ENCODE peak calls at places on chromosome 1, in six cellular contexts. One of them, this sample, is unnamed.

GRCh38 chr1:150876111-150876434 is 326 bp downstream of the ARNT start:
- DNase-seq in CD8-positive, alpha-beta memory T cell: no peak
- DNase-seq in ovary: no peak
- DNase-seq in cardiac muscle cell: peak; percentile 84
- DNase-seq in NT2/D1: peak; percentile 58
- DNase-seq in right atrium auricular region: peak; percentile 68
- DNase-seq in this sample: no peak

GRCh38 chr1:56527548-56528302 is 51.6 kb downstream of the PLPP3 start:
- DNase-seq in CD8-positive, alpha-beta memory T cell: no peak
- DNase-seq in ovary: peak; percentile 33
- DNase-seq in cardiac muscle cell: no peak
- DNase-seq in NT2/D1: no peak
- DNase-seq in right atrium auricular region: no peak
- DNase-seq in this sample: no peak

GRCh38 chr1:165828103-165828558 is 717 bp downstream of the UCK2 start:
- DNase-seq in CD8-positive, alpha-beta memory T cell: peak; percentile 42
- DNase-seq in ovary: peak; percentile 35
- DNase-seq in cardiac muscle cell: peak; percentile 47
- DNase-seq in NT2/D1: peak; percentile 33
- DNase-seq in right atrium auricular region: no peak
- DNase-seq in this sample: peak; percentile 68

GRCh38 chr1:187261637-187262036 is 432.9 kb downstream of the PLA2G4A start:
- DNase-seq in CD8-positive, alpha-beta memory T cell: no peak
- DNase-seq in ovary: no peak
- DNase-seq in cardiac muscle cell: no peak
- DNase-seq in NT2/D1: no peak
- DNase-seq in right atrium auricular region: no peak
- DNase-seq in this sample: no peak

GRCh38 chr1:94240822-94241221 is 3.4 kb upstream of the ARHGAP29 start:
- DNase-seq in CD8-positive, alpha-beta memory T cell: no peak
- DNase-seq in ovary: no peak
- DNase-seq in cardiac muscle cell: peak; percentile 48
- DNase-seq in NT2/D1: no peak
- DNase-seq in right atrium auricular region: no peak
- DNase-seq in this sample: no peak

GRCh38 chr1:95671098-95671497 is 437.1 kb downstream of the RWDD3 start:
- DNase-seq in CD8-positive, alpha-beta memory T cell: no peak
- DNase-seq in ovary: no peak
- DNase-seq in cardiac muscle cell: no peak
- DNase-seq in NT2/D1: no peak
- DNase-seq in right atrium auricular region: no peak
- DNase-seq in this sample: no peak

GRCh38 chr1:200899015-200899386 is 4.3 kb downstream of the INAVA start:
- DNase-seq in CD8-positive, alpha-beta memory T cell: no peak
- DNase-seq in ovary: no peak
- DNase-seq in cardiac muscle cell: no peak
- DNase-seq in NT2/D1: no peak
- DNase-seq in right atrium auricular region: no peak
- DNase-seq in this sample: no peak

GRCh38 chr1:84387480-84388163 is 10.7 kb upstream of the DNASE2B start:
- DNase-seq in CD8-positive, alpha-beta memory T cell: no peak
- DNase-seq in ovary: no peak
- DNase-seq in cardiac muscle cell: no peak
- DNase-seq in NT2/D1: no peak
- DNase-seq in right atrium auricular region: no peak
- DNase-seq in this sample: no peak

GRCh38 chr1:81126989-81127571 is 673.7 kb upstream of the ADGRL2 start:
- DNase-seq in CD8-positive, alpha-beta memory T cell: no peak
- DNase-seq in ovary: no peak
- DNase-seq in cardiac muscle cell: no peak
- DNase-seq in NT2/D1: no peak
- DNase-seq in right atrium auricular region: no peak
- DNase-seq in this sample: no peak

GRCh38 chr1:11523261-11523660 is 44.3 kb downstream of the DISP3 start:
- DNase-seq in CD8-positive, alpha-beta memory T cell: no peak
- DNase-seq in ovary: no peak
- DNase-seq in cardiac muscle cell: no peak
- DNase-seq in NT2/D1: no peak
- DNase-seq in right atrium auricular region: no peak
- DNase-seq in this sample: no peak

GRCh38 chr1:59178339-59178744 is 118.6 kb upstream of the FGGY start:
- DNase-seq in CD8-positive, alpha-beta memory T cell: no peak
- DNase-seq in ovary: peak; percentile 88
- DNase-seq in cardiac muscle cell: no peak
- DNase-seq in NT2/D1: no peak
- DNase-seq in right atrium auricular region: peak; percentile 75
- DNase-seq in this sample: no peak

GRCh38 chr1:222769181-222769580 is 32.2 kb downstream of the FAM177B start:
- DNase-seq in CD8-positive, alpha-beta memory T cell: no peak
- DNase-seq in ovary: no peak
- DNase-seq in cardiac muscle cell: no peak
- DNase-seq in NT2/D1: peak; percentile 50
- DNase-seq in right atrium auricular region: no peak
- DNase-seq in this sample: no peak

GRCh38 chr1:36203554-36204346 is 20.5 kb upstream of the THRAP3 start:
- DNase-seq in CD8-positive, alpha-beta memory T cell: no peak
- DNase-seq in ovary: peak; percentile 29
- DNase-seq in cardiac muscle cell: peak; percentile 32
- DNase-seq in NT2/D1: no peak
- DNase-seq in right atrium auricular region: peak; percentile 78
- DNase-seq in this sample: peak; percentile 87

GRCh38 chr1:221845650-221846371 is 103.9 kb upstream of the DUSP10 start:
- DNase-seq in CD8-positive, alpha-beta memory T cell: no peak
- DNase-seq in ovary: no peak
- DNase-seq in cardiac muscle cell: no peak
- DNase-seq in NT2/D1: peak; percentile 33
- DNase-seq in right atrium auricular region: peak; percentile 65
- DNase-seq in this sample: no peak

GRCh38 chr1:38444311-38444710 is 397.7 kb upstream of the POU3F1 start:
- DNase-seq in CD8-positive, alpha-beta memory T cell: no peak
- DNase-seq in ovary: no peak
- DNase-seq in cardiac muscle cell: no peak
- DNase-seq in NT2/D1: no peak
- DNase-seq in right atrium auricular region: no peak
- DNase-seq in this sample: no peak

GRCh38 chr1:60573726-60574409 is 500.3 kb upstream of the C1orf87 start:
- DNase-seq in CD8-positive, alpha-beta memory T cell: no peak
- DNase-seq in ovary: no peak
- DNase-seq in cardiac muscle cell: no peak
- DNase-seq in NT2/D1: peak; percentile 27
- DNase-seq in right atrium auricular region: no peak
- DNase-seq in this sample: no peak

GRCh38 chr1:17826165-17826488 is 71.0 kb downstream of the ACTL8 start:
- DNase-seq in CD8-positive, alpha-beta memory T cell: no peak
- DNase-seq in ovary: no peak
- DNase-seq in cardiac muscle cell: peak; percentile 60
- DNase-seq in NT2/D1: peak; percentile 23
- DNase-seq in right atrium auricular region: no peak
- DNase-seq in this sample: peak; percentile 72

GRCh38 chr1:192852001-192852400 is 43.2 kb downstream of the RGS2 start:
- DNase-seq in CD8-positive, alpha-beta memory T cell: no peak
- DNase-seq in ovary: no peak
- DNase-seq in cardiac muscle cell: no peak
- DNase-seq in NT2/D1: no peak
- DNase-seq in right atrium auricular region: no peak
- DNase-seq in this sample: no peak

GRCh38 chr1:95352767-95353166 is 118.8 kb downstream of the RWDD3 start:
- DNase-seq in CD8-positive, alpha-beta memory T cell: no peak
- DNase-seq in ovary: no peak
- DNase-seq in cardiac muscle cell: no peak
- DNase-seq in NT2/D1: no peak
- DNase-seq in right atrium auricular region: no peak
- DNase-seq in this sample: no peak

GRCh38 chr1:10679521-10680220 is 116.8 kb downstream of the CASZ1 start:
- DNase-seq in CD8-positive, alpha-beta memory T cell: no peak
- DNase-seq in ovary: no peak
- DNase-seq in cardiac muscle cell: peak; percentile 85
- DNase-seq in NT2/D1: peak; percentile 77
- DNase-seq in right atrium auricular region: no peak
- DNase-seq in this sample: no peak

GRCh38 chr1:185108324-185108723 is 48.4 kb downstream of the TRMT1L start:
- DNase-seq in CD8-positive, alpha-beta memory T cell: no peak
- DNase-seq in ovary: no peak
- DNase-seq in cardiac muscle cell: no peak
- DNase-seq in NT2/D1: no peak
- DNase-seq in right atrium auricular region: no peak
- DNase-seq in this sample: no peak

GRCh38 chr1:84892657-84893618 is at the start of gene LPAR3:
- DNase-seq in CD8-positive, alpha-beta memory T cell: peak; percentile 16
- DNase-seq in ovary: no peak
- DNase-seq in cardiac muscle cell: peak; percentile 87
- DNase-seq in NT2/D1: peak; percentile 79
- DNase-seq in right atrium auricular region: no peak
- DNase-seq in this sample: no peak

GRCh38 chr1:38728176-38728908 is 131.2 kb downstream of the RRAGC start:
- DNase-seq in CD8-positive, alpha-beta memory T cell: no peak
- DNase-seq in ovary: no peak
- DNase-seq in cardiac muscle cell: no peak
- DNase-seq in NT2/D1: no peak
- DNase-seq in right atrium auricular region: peak; percentile 60
- DNase-seq in this sample: no peak

GRCh38 chr1:231338270-231339128 is at the start of gene SPRTN:
- DNase-seq in CD8-positive, alpha-beta memory T cell: no peak
- DNase-seq in ovary: no peak
- DNase-seq in cardiac muscle cell: peak; percentile 93
- DNase-seq in NT2/D1: no peak
- DNase-seq in right atrium auricular region: peak; percentile 87
- DNase-seq in this sample: no peak
- H3K36me3 ChIP-seq in CD8-positive, alpha-beta memory T cell: peaks cover 2% of the 10 kb centered on the region
- H3K36me3 ChIP-seq in ovary: no peaks in the 10 kb centered on the region
- H3K36me3 ChIP-seq in cardiac muscle cell: no peaks in the 10 kb centered on the region
- H3K36me3 ChIP-seq in NT2/D1: peaks cover 64% of the 10 kb centered on the region
- H3K36me3 ChIP-seq in right atrium auricular region: peaks cover 15% of the 10 kb centered on the region
- H3K36me3 ChIP-seq in this sample: peaks cover 3% of the 10 kb centered on the region

GRCh38 chr1:118504231-118504644 is 319.2 kb upstream of the SPAG17 start:
- DNase-seq in CD8-positive, alpha-beta memory T cell: no peak
- DNase-seq in ovary: no peak
- DNase-seq in cardiac muscle cell: peak; percentile 81
- DNase-seq in NT2/D1: no peak
- DNase-seq in right atrium auricular region: no peak
- DNase-seq in this sample: no peak
- H3K4me3 ChIP-seq in CD8-positive, alpha-beta memory T cell: no peak overlapping the region
- H3K4me3 ChIP-seq in ovary: no peak overlapping the region
- H3K4me3 ChIP-seq in cardiac muscle cell: no peak overlapping the region
- H3K4me3 ChIP-seq in NT2/D1: no peak overlapping the region
- H3K4me3 ChIP-seq in right atrium auricular region: no peak overlapping the region
- H3K4me3 ChIP-seq in this sample: no peak overlapping the region

GRCh38 chr1:49240709-49241221 is 464.1 kb upstream of the BEND5 start:
- DNase-seq in CD8-positive, alpha-beta memory T cell: no peak
- DNase-seq in ovary: no peak
- DNase-seq in cardiac muscle cell: no peak
- DNase-seq in NT2/D1: no peak
- DNase-seq in right atrium auricular region: no peak
- DNase-seq in this sample: no peak
- H3K9me3 ChIP-seq in CD8-positive, alpha-beta memory T cell: no peaks in the 10 kb centered on the region
- H3K9me3 ChIP-seq in ovary: no peaks in the 10 kb centered on the region
- H3K9me3 ChIP-seq in cardiac muscle cell: no peaks in the 10 kb centered on the region
- H3K9me3 ChIP-seq in NT2/D1: no peaks in the 10 kb centered on the region
- H3K9me3 ChIP-seq in right atrium auricular region: peaks cover 4% of the 10 kb centered on the region
- H3K9me3 ChIP-seq in this sample: peaks cover 4% of the 10 kb centered on the region

GRCh38 chr1:114134518-114134917 is 19.2 kb downstream of the SYT6 start:
- DNase-seq in CD8-positive, alpha-beta memory T cell: no peak
- DNase-seq in ovary: no peak
- DNase-seq in cardiac muscle cell: no peak
- DNase-seq in NT2/D1: no peak
- DNase-seq in right atrium auricular region: no peak
- DNase-seq in this sample: no peak
- H3K36me3 ChIP-seq in CD8-positive, alpha-beta memory T cell: no peaks in the 10 kb centered on the region
- H3K36me3 ChIP-seq in ovary: no peaks in the 10 kb centered on the region
- H3K36me3 ChIP-seq in cardiac muscle cell: no peaks in the 10 kb centered on the region
- H3K36me3 ChIP-seq in NT2/D1: peaks cover 49% of the 10 kb centered on the region
- H3K36me3 ChIP-seq in right atrium auricular region: no peaks in the 10 kb centered on the region
- H3K36me3 ChIP-seq in this sample: no peaks in the 10 kb centered on the region

DNA sequence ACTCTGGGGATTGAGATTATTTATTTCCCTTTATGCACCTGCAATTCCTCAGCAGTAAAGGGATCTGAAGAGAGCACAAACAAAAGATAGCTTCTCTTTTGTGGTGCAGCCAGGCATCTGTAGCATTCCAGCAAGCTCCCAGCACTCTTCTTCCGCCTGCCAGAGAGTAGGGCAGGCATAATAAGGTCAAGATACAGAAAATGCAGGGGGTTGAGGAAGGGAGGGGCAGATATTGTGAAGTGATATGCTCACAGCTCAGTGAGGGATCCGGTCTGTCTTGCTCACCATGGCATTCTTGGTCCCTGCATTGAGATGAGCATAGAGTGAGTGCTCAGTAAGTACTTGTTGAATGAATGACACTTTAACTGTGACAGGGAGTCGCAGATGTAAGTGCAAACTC is 23.9 kb downstream of the FASLG start:
- DNase-seq in CD8-positive, alpha-beta memory T cell: no peak
- DNase-seq in ovary: no peak
- DNase-seq in cardiac muscle cell: peak; percentile 19
- DNase-seq in NT2/D1: peak; percentile 25
- DNase-seq in right atrium auricular region: no peak
- DNase-seq in this sample: no peak
- H3K4me3 ChIP-seq in CD8-positive, alpha-beta memory T cell: no peak overlapping the region
- H3K4me3 ChIP-seq in ovary: no peak overlapping the region
- H3K4me3 ChIP-seq in cardiac muscle cell: no peak overlapping the region
- H3K4me3 ChIP-seq in NT2/D1: no peak overlapping the region
- H3K4me3 ChIP-seq in right atrium auricular region: no peak overlapping the region
- H3K4me3 ChIP-seq in this sample: no peak overlapping the region

GRCh38 chr1:125066385-125066784 is 3881.6 kb downstream of the SRGAP2C start:
- DNase-seq in CD8-positive, alpha-beta memory T cell: no peak
- DNase-seq in ovary: no peak
- DNase-seq in cardiac muscle cell: no peak
- DNase-seq in NT2/D1: no peak
- DNase-seq in right atrium auricular region: no peak
- DNase-seq in this sample: peak; percentile 41
- H3K9me3 ChIP-seq in CD8-positive, alpha-beta memory T cell: peaks cover 4% of the 10 kb centered on the region
- H3K9me3 ChIP-seq in ovary: no peaks in the 10 kb centered on the region
- H3K9me3 ChIP-seq in cardiac muscle cell: peaks cover 10% of the 10 kb centered on the region
- H3K9me3 ChIP-seq in NT2/D1: peaks cover 51% of the 10 kb centered on the region
- H3K9me3 ChIP-seq in right atrium auricular region: peaks cover 41% of the 10 kb centered on the region
- H3K9me3 ChIP-seq in this sample: peaks cover 11% of the 10 kb centered on the region

DNA sequence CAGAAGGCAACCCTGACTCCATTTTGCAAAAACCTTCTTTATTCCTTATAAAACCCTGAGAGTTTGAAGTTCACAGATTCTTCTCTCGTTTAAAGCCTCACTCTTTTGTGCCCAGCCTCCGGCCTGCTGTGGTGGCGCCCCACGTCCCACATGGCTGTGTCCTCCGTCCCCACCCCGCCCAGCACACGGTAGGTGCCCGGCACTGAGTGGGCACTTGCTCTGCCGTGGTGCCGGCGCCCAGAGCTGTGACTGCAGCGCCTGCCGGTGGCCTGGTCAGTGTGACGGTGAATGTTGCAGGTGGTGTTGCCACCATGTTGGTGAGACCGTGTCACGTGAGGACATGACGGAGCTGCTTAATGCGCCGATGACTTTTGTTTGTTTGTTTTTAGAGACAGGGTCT is 9.4 kb downstream of the ATAD3A start:
- DNase-seq in CD8-positive, alpha-beta memory T cell: no peak
- DNase-seq in ovary: no peak
- DNase-seq in cardiac muscle cell: no peak
- DNase-seq in NT2/D1: no peak
- DNase-seq in right atrium auricular region: no peak
- DNase-seq in this sample: no peak
- H3K36me3 ChIP-seq in CD8-positive, alpha-beta memory T cell: peaks cover 6% of the 10 kb centered on the region
- H3K36me3 ChIP-seq in ovary: no peaks in the 10 kb centered on the region
- H3K36me3 ChIP-seq in cardiac muscle cell: peaks cover 8% of the 10 kb centered on the region
- H3K36me3 ChIP-seq in NT2/D1: peaks cover 53% of the 10 kb centered on the region
- H3K36me3 ChIP-seq in right atrium auricular region: peaks cover 39% of the 10 kb centered on the region
- H3K36me3 ChIP-seq in this sample: peaks cover 25% of the 10 kb centered on the region